ENCODE peak calls at places on chromosomes 6 and 20, in ten cellular contexts. One of them, this sample, is unnamed.
A peak's percentile ranks its signal among the peaks of the same experiment; 100 is the strongest.

GRCh38 chr20:40497781-40498691 is 191.0 kb downstream of the MAFB start:
- DNase-seq in HCEC 1CT: no peak
- DNase-seq in activated CD4-positive, CD25-positive, alpha-beta regulatory T cell treated with anti-CD3 and anti-CD28 coated beads, Interleukin-2, amount 50 U/mL, for 72 hours: no peak
- DNase-seq in GM04503: no peak
- DNase-seq in naive thymus-derived CD8-positive, alpha-beta T cell: no peak
- DNase-seq in T47D: no peak
- DNase-seq in activated CD4-positive, alpha-beta T cell treated with anti-CD3 and anti-CD28 coated beads, Interleukin-2, amount 50 U/mL, for 24 hours: no peak
- DNase-seq in T follicular helper cell: no peak
- DNase-seq in germinal center: no peak
- DNase-seq in non-pigmented ciliary epithelial cell: no peak
- DNase-seq in this sample: no peak

GRCh38 chr6:111061493-111061892 is 25.8 kb upstream of the SLC16A10 start:
- DNase-seq in HCEC 1CT: peak; percentile 24
- DNase-seq in activated CD4-positive, CD25-positive, alpha-beta regulatory T cell treated with anti-CD3 and anti-CD28 coated beads, Interleukin-2, amount 50 U/mL, for 72 hours: no peak
- DNase-seq in GM04503: no peak
- DNase-seq in naive thymus-derived CD8-positive, alpha-beta T cell: no peak
- DNase-seq in T47D: no peak
- DNase-seq in activated CD4-positive, alpha-beta T cell treated with anti-CD3 and anti-CD28 coated beads, Interleukin-2, amount 50 U/mL, for 24 hours: no peak
- DNase-seq in T follicular helper cell: no peak
- DNase-seq in germinal center: no peak
- DNase-seq in non-pigmented ciliary epithelial cell: no peak
- DNase-seq in this sample: no peak

GRCh38 chr6:42279144-42279781 is 61.6 kb upstream of the MRPS10 start:
- DNase-seq in HCEC 1CT: peak; percentile 66
- DNase-seq in activated CD4-positive, CD25-positive, alpha-beta regulatory T cell treated with anti-CD3 and anti-CD28 coated beads, Interleukin-2, amount 50 U/mL, for 72 hours: peak; percentile 48
- DNase-seq in GM04503: peak; percentile 21
- DNase-seq in naive thymus-derived CD8-positive, alpha-beta T cell: peak; percentile 31
- DNase-seq in T47D: no peak
- DNase-seq in activated CD4-positive, alpha-beta T cell treated with anti-CD3 and anti-CD28 coated beads, Interleukin-2, amount 50 U/mL, for 24 hours: no peak
- DNase-seq in T follicular helper cell: no peak
- DNase-seq in germinal center: peak; percentile 25
- DNase-seq in non-pigmented ciliary epithelial cell: no peak
- DNase-seq in this sample: no peak

GRCh38 chr6:15063253-15063853 is 182.5 kb upstream of the JARID2 start:
- DNase-seq in HCEC 1CT: peak; percentile 54
- DNase-seq in activated CD4-positive, CD25-positive, alpha-beta regulatory T cell treated with anti-CD3 and anti-CD28 coated beads, Interleukin-2, amount 50 U/mL, for 72 hours: no peak
- DNase-seq in GM04503: no peak
- DNase-seq in naive thymus-derived CD8-positive, alpha-beta T cell: no peak
- DNase-seq in T47D: no peak
- DNase-seq in activated CD4-positive, alpha-beta T cell treated with anti-CD3 and anti-CD28 coated beads, Interleukin-2, amount 50 U/mL, for 24 hours: no peak
- DNase-seq in T follicular helper cell: no peak
- DNase-seq in germinal center: no peak
- DNase-seq in non-pigmented ciliary epithelial cell: no peak
- DNase-seq in this sample: no peak

GRCh38 chr6:111329882-111330633 is 153.0 kb downstream of the REV3L start:
- DNase-seq in HCEC 1CT: no peak
- DNase-seq in activated CD4-positive, CD25-positive, alpha-beta regulatory T cell treated with anti-CD3 and anti-CD28 coated beads, Interleukin-2, amount 50 U/mL, for 72 hours: no peak
- DNase-seq in GM04503: no peak
- DNase-seq in naive thymus-derived CD8-positive, alpha-beta T cell: no peak
- DNase-seq in T47D: no peak
- DNase-seq in activated CD4-positive, alpha-beta T cell treated with anti-CD3 and anti-CD28 coated beads, Interleukin-2, amount 50 U/mL, for 24 hours: no peak
- DNase-seq in T follicular helper cell: no peak
- DNase-seq in germinal center: no peak
- DNase-seq in non-pigmented ciliary epithelial cell: no peak
- DNase-seq in this sample: no peak

GRCh38 chr6:11398451-11399326 is 138.9 kb upstream of the TMEM170B start:
- DNase-seq in HCEC 1CT: peak; percentile 15
- DNase-seq in activated CD4-positive, CD25-positive, alpha-beta regulatory T cell treated with anti-CD3 and anti-CD28 coated beads, Interleukin-2, amount 50 U/mL, for 72 hours: no peak
- DNase-seq in GM04503: no peak
- DNase-seq in naive thymus-derived CD8-positive, alpha-beta T cell: no peak
- DNase-seq in T47D: no peak
- DNase-seq in activated CD4-positive, alpha-beta T cell treated with anti-CD3 and anti-CD28 coated beads, Interleukin-2, amount 50 U/mL, for 24 hours: no peak
- DNase-seq in T follicular helper cell: no peak
- DNase-seq in germinal center: no peak
- DNase-seq in non-pigmented ciliary epithelial cell: no peak
- DNase-seq in this sample: no peak

GRCh38 chr6:144330588-144330987 is 45.5 kb downstream of the UTRN start:
- DNase-seq in HCEC 1CT: no peak
- DNase-seq in activated CD4-positive, CD25-positive, alpha-beta regulatory T cell treated with anti-CD3 and anti-CD28 coated beads, Interleukin-2, amount 50 U/mL, for 72 hours: no peak
- DNase-seq in GM04503: no peak
- DNase-seq in naive thymus-derived CD8-positive, alpha-beta T cell: no peak
- DNase-seq in T47D: peak; percentile 43
- DNase-seq in activated CD4-positive, alpha-beta T cell treated with anti-CD3 and anti-CD28 coated beads, Interleukin-2, amount 50 U/mL, for 24 hours: no peak
- DNase-seq in T follicular helper cell: no peak
- DNase-seq in germinal center: no peak
- DNase-seq in non-pigmented ciliary epithelial cell: no peak
- DNase-seq in this sample: no peak

GRCh38 chr20:37396520-37397075 is 50.7 kb downstream of the SRC start:
- DNase-seq in HCEC 1CT: no peak
- DNase-seq in activated CD4-positive, CD25-positive, alpha-beta regulatory T cell treated with anti-CD3 and anti-CD28 coated beads, Interleukin-2, amount 50 U/mL, for 72 hours: no peak
- DNase-seq in GM04503: no peak
- DNase-seq in naive thymus-derived CD8-positive, alpha-beta T cell: no peak
- DNase-seq in T47D: no peak
- DNase-seq in activated CD4-positive, alpha-beta T cell treated with anti-CD3 and anti-CD28 coated beads, Interleukin-2, amount 50 U/mL, for 24 hours: no peak
- DNase-seq in T follicular helper cell: no peak
- DNase-seq in germinal center: no peak
- DNase-seq in non-pigmented ciliary epithelial cell: no peak
- DNase-seq in this sample: no peak

GRCh38 chr6:170464524-170464979 is 88.6 kb downstream of the PSMB1 start:
- DNase-seq in HCEC 1CT: no peak
- DNase-seq in activated CD4-positive, CD25-positive, alpha-beta regulatory T cell treated with anti-CD3 and anti-CD28 coated beads, Interleukin-2, amount 50 U/mL, for 72 hours: no peak
- DNase-seq in GM04503: no peak
- DNase-seq in naive thymus-derived CD8-positive, alpha-beta T cell: no peak
- DNase-seq in T47D: no peak
- DNase-seq in activated CD4-positive, alpha-beta T cell treated with anti-CD3 and anti-CD28 coated beads, Interleukin-2, amount 50 U/mL, for 24 hours: no peak
- DNase-seq in T follicular helper cell: no peak
- DNase-seq in germinal center: no peak
- DNase-seq in non-pigmented ciliary epithelial cell: no peak
- DNase-seq in this sample: no peak

GRCh38 chr6:161153725-161154124 is 120.1 kb downstream of the AGPAT4 start:
- DNase-seq in HCEC 1CT: no peak
- DNase-seq in activated CD4-positive, CD25-positive, alpha-beta regulatory T cell treated with anti-CD3 and anti-CD28 coated beads, Interleukin-2, amount 50 U/mL, for 72 hours: no peak
- DNase-seq in GM04503: no peak
- DNase-seq in naive thymus-derived CD8-positive, alpha-beta T cell: no peak
- DNase-seq in T47D: no peak
- DNase-seq in activated CD4-positive, alpha-beta T cell treated with anti-CD3 and anti-CD28 coated beads, Interleukin-2, amount 50 U/mL, for 24 hours: no peak
- DNase-seq in T follicular helper cell: no peak
- DNase-seq in germinal center: no peak
- DNase-seq in non-pigmented ciliary epithelial cell: no peak
- DNase-seq in this sample: no peak

This sample was measured in NCI-H1048.